ENCODE peak calls at places on chromosomes 6 and 20, in seven cellular contexts. One of them, this sample, is unnamed.
A peak's percentile ranks its signal among the peaks of the same experiment; 100 is the strongest.

GRCh38 chr6:108742041-108742440 is 106.2 kb upstream of the ARMC2 start:
- DNase-seq in K562: no peak
- DNase-seq in DMS153: no peak
- DNase-seq in HuH-7.5: no peak
- DNase-seq in ELR: no peak
- DNase-seq in NCI-H1417: no peak
- DNase-seq in activated T-helper 1 cell treated with anti-CD3 and anti-CD28 coated beads, Interleukin-12 subunit alpha, Interleukin-12 subunit beta, Interleukin-2, Interleukin-4 antibody, amounts not matched to agents 30 ng/mL and 10 ng/mL and 1 ng/mL, durations not matched to agents 14 hours and 24 hours and 36 hours: no peak
- DNase-seq in this sample: no peak

GRCh38 chr6:44851176-44851575 is 463.7 kb downstream of the CDC5L start:
- DNase-seq in K562: no peak
- DNase-seq in DMS153: no peak
- DNase-seq in HuH-7.5: no peak
- DNase-seq in ELR: peak; percentile 8
- DNase-seq in NCI-H1417: no peak
- DNase-seq in activated T-helper 1 cell treated with anti-CD3 and anti-CD28 coated beads, Interleukin-12 subunit alpha, Interleukin-12 subunit beta, Interleukin-2, Interleukin-4 antibody, amounts not matched to agents 30 ng/mL and 10 ng/mL and 1 ng/mL, durations not matched to agents 14 hours and 24 hours and 36 hours: no peak
- DNase-seq in this sample: no peak

GRCh38 chr20:62255976-62256375 is 17.7 kb downstream of the OSBPL2 start:
- DNase-seq in K562: no peak
- DNase-seq in DMS153: no peak
- DNase-seq in HuH-7.5: no peak
- DNase-seq in ELR: no peak
- DNase-seq in NCI-H1417: no peak
- DNase-seq in activated T-helper 1 cell treated with anti-CD3 and anti-CD28 coated beads, Interleukin-12 subunit alpha, Interleukin-12 subunit beta, Interleukin-2, Interleukin-4 antibody, amounts not matched to agents 30 ng/mL and 10 ng/mL and 1 ng/mL, durations not matched to agents 14 hours and 24 hours and 36 hours: no peak
- DNase-seq in this sample: no peak

GRCh38 chr20:24458441-24458840 is 11.0 kb upstream of the SYNDIG1 start:
- DNase-seq in K562: no peak
- DNase-seq in DMS153: no peak
- DNase-seq in HuH-7.5: no peak
- DNase-seq in ELR: no peak
- DNase-seq in NCI-H1417: no peak
- DNase-seq in activated T-helper 1 cell treated with anti-CD3 and anti-CD28 coated beads, Interleukin-12 subunit alpha, Interleukin-12 subunit beta, Interleukin-2, Interleukin-4 antibody, amounts not matched to agents 30 ng/mL and 10 ng/mL and 1 ng/mL, durations not matched to agents 14 hours and 24 hours and 36 hours: no peak
- DNase-seq in this sample: no peak

GRCh38 chr6:2744778-2745177 is 5.9 kb downstream of the MYLK4 start:
- DNase-seq in K562: no peak
- DNase-seq in DMS153: no peak
- DNase-seq in HuH-7.5: no peak
- DNase-seq in ELR: no peak
- DNase-seq in NCI-H1417: no peak
- DNase-seq in activated T-helper 1 cell treated with anti-CD3 and anti-CD28 coated beads, Interleukin-12 subunit alpha, Interleukin-12 subunit beta, Interleukin-2, Interleukin-4 antibody, amounts not matched to agents 30 ng/mL and 10 ng/mL and 1 ng/mL, durations not matched to agents 14 hours and 24 hours and 36 hours: no peak
- DNase-seq in this sample: no peak

GRCh38 chr6:5582758-5583157 is 321.4 kb downstream of the FARS2 start:
- DNase-seq in K562: no peak
- DNase-seq in DMS153: peak; percentile 6
- DNase-seq in HuH-7.5: no peak
- DNase-seq in ELR: no peak
- DNase-seq in NCI-H1417: no peak
- DNase-seq in activated T-helper 1 cell treated with anti-CD3 and anti-CD28 coated beads, Interleukin-12 subunit alpha, Interleukin-12 subunit beta, Interleukin-2, Interleukin-4 antibody, amounts not matched to agents 30 ng/mL and 10 ng/mL and 1 ng/mL, durations not matched to agents 14 hours and 24 hours and 36 hours: no peak
- DNase-seq in this sample: no peak

GRCh38 chr20:44019638-44020335 is 105.1 kb downstream of the TOX2 start:
- DNase-seq in K562: no peak
- DNase-seq in DMS153: no peak
- DNase-seq in HuH-7.5: no peak
- DNase-seq in ELR: peak; percentile 70
- DNase-seq in NCI-H1417: no peak
- DNase-seq in activated T-helper 1 cell treated with anti-CD3 and anti-CD28 coated beads, Interleukin-12 subunit alpha, Interleukin-12 subunit beta, Interleukin-2, Interleukin-4 antibody, amounts not matched to agents 30 ng/mL and 10 ng/mL and 1 ng/mL, durations not matched to agents 14 hours and 24 hours and 36 hours: peak; percentile 57
- DNase-seq in this sample: no peak

GRCh38 chr6:81766482-81767069 is 14.1 kb upstream of the TENT5A start:
- DNase-seq in K562: no peak
- DNase-seq in DMS153: peak; percentile 53
- DNase-seq in HuH-7.5: no peak
- DNase-seq in ELR: peak; percentile 77
- DNase-seq in NCI-H1417: no peak
- DNase-seq in activated T-helper 1 cell treated with anti-CD3 and anti-CD28 coated beads, Interleukin-12 subunit alpha, Interleukin-12 subunit beta, Interleukin-2, Interleukin-4 antibody, amounts not matched to agents 30 ng/mL and 10 ng/mL and 1 ng/mL, durations not matched to agents 14 hours and 24 hours and 36 hours: no peak
- DNase-seq in this sample: peak; percentile 64

GRCh38 chr6:82690283-82690682 is 326.7 kb downstream of the TPBG start:
- DNase-seq in K562: no peak
- DNase-seq in DMS153: no peak
- DNase-seq in HuH-7.5: no peak
- DNase-seq in ELR: no peak
- DNase-seq in NCI-H1417: no peak
- DNase-seq in activated T-helper 1 cell treated with anti-CD3 and anti-CD28 coated beads, Interleukin-12 subunit alpha, Interleukin-12 subunit beta, Interleukin-2, Interleukin-4 antibody, amounts not matched to agents 30 ng/mL and 10 ng/mL and 1 ng/mL, durations not matched to agents 14 hours and 24 hours and 36 hours: no peak
- DNase-seq in this sample: no peak

GRCh38 chr6:56334937-56335336 is 87.6 kb upstream of the COL21A1 start:
- DNase-seq in K562: no peak
- DNase-seq in DMS153: no peak
- DNase-seq in HuH-7.5: no peak
- DNase-seq in ELR: peak; percentile 93
- DNase-seq in NCI-H1417: no peak
- DNase-seq in activated T-helper 1 cell treated with anti-CD3 and anti-CD28 coated beads, Interleukin-12 subunit alpha, Interleukin-12 subunit beta, Interleukin-2, Interleukin-4 antibody, amounts not matched to agents 30 ng/mL and 10 ng/mL and 1 ng/mL, durations not matched to agents 14 hours and 24 hours and 36 hours: no peak
- DNase-seq in this sample: no peak

This sample was measured in NCI-H774.